ENCODE peak calls at places on chromosomes 7 and 10, in nine cellular contexts. P, A, L, Y, J, M, C, R and E are unnamed samples.

GRCh38 chr10:1229116-1229515 is 172.9 kb downstream of the WDR37 start:
- DNase-seq in P (no peak), A (no peak), L (no peak), Y (no peak), J (no peak), M (no peak), C (no peak), R (no peak), E (no peak)

GRCh38 chr10:31321396-31321941 is 2.5 kb downstream of the ZEB1 start:
- DNase-seq in P (peak; percentile 4), A (no peak), L (no peak), Y (peak; percentile 58), J (no peak), M (no peak), C (no peak), R (no peak), E (no peak)

GRCh38 chr10:115918812-115919211 is 354.2 kb downstream of the GFRA1 start:
- DNase-seq in P (no peak), A (no peak), L (no peak), Y (no peak), J (no peak), M (no peak), C (no peak), R (no peak), E (no peak)

GRCh38 chr10:4672199-4672598 is 153.8 kb upstream of the AKR1E2 start:
- DNase-seq in P (no peak), A (no peak), L (no peak), Y (no peak), J (no peak), M (no peak), C (no peak), R (no peak), E (no peak)

GRCh38 chr10:32408690-32409089 is 37.2 kb upstream of the CCDC7 start:
- DNase-seq in P (no peak), A (no peak), L (no peak), Y (no peak), J (peak; percentile 27), M (no peak), C (no peak), R (no peak), E (no peak)

GRCh38 chr10:27525819-27526218 is 21.7 kb downstream of the RAB18 start:
- DNase-seq in P (no peak), A (no peak), L (no peak), Y (no peak), J (no peak), M (no peak), C (no peak), R (no peak), E (no peak)

GRCh38 chr10:7853892-7854289 is 35.6 kb downstream of the TAF3 start:
- DNase-seq in P (no peak), A (no peak), L (no peak), Y (no peak), J (no peak), M (no peak), C (no peak), R (no peak), E (no peak)

GRCh38 chr10:117002206-117002605 is 2.8 kb downstream of the SHTN1 start:
- DNase-seq in P (no peak), A (no peak), L (no peak), Y (no peak), J (no peak), M (no peak), C (no peak), R (no peak), E (no peak)

GRCh38 chr7:73429622-73430505 is 3.7 kb upstream of the FZD9 start:
- DNase-seq in P (no peak), A (no peak), L (no peak), Y (no peak), J (no peak), M (no peak), C (no peak), R (no peak), E (no peak)

GRCh38 chr7:48102530-48102929 is 13.5 kb downstream of the UPP1 start:
- DNase-seq in P (no peak), A (no peak), L (no peak), Y (no peak), J (no peak), M (no peak), C (no peak), R (no peak), E (peak; percentile 34)

GRCh38 chr7:150448789-150449147 is 1.7 kb upstream of the GIMAP8 start:
- DNase-seq in P (peak; percentile 84), A (peak; percentile 48), L (peak; percentile 52), Y (peak; percentile 95), J (peak; percentile 85), M (peak; percentile 54), C (peak; percentile 82), R (peak; percentile 46), E (peak; percentile 94)

GRCh38 chr10:130354976-130355795 is 219.0 kb downstream of the GLRX3 start:
- DNase-seq in P (no peak), A (no peak), L (no peak), Y (peak; percentile 61), J (no peak), M (no peak), C (no peak), R (no peak), E (no peak)

GRCh38 chr7:66313913-66314568 is 108.9 kb downstream of the TPST1 start:
- DNase-seq in P (no peak), A (no peak), L (no peak), Y (no peak), J (no peak), M (no peak), C (no peak), R (no peak), E (no peak)

GRCh38 chr7:2233876-2234275 is 1.1 kb upstream of the MAD1L1 start:
- DNase-seq in P (no peak), A (no peak), L (no peak), Y (no peak), J (no peak), M (no peak), C (no peak), R (no peak), E (no peak)

GRCh38 chr7:2230226-2230625 is 2.5 kb downstream of the MAD1L1 start:
- DNase-seq in P (no peak), A (no peak), L (no peak), Y (no peak), J (no peak), M (no peak), C (no peak), R (no peak), E (no peak)

GRCh38 chr7:2232766-2233520 is at the start of gene MAD1L1:
- DNase-seq in P (peak; percentile 91), A (peak; percentile 81), L (peak; percentile 56), Y (peak; percentile 98), J (peak; percentile 90), M (peak; percentile 88), C (peak; percentile 91), R (peak; percentile 86), E (peak; percentile 96)

GRCh38 chr7:2230882-2231281 is 1.9 kb downstream of the MAD1L1 start:
- DNase-seq in P (no peak), A (no peak), L (no peak), Y (no peak), J (no peak), M (no peak), C (no peak), R (no peak), E (no peak)

DNA sequence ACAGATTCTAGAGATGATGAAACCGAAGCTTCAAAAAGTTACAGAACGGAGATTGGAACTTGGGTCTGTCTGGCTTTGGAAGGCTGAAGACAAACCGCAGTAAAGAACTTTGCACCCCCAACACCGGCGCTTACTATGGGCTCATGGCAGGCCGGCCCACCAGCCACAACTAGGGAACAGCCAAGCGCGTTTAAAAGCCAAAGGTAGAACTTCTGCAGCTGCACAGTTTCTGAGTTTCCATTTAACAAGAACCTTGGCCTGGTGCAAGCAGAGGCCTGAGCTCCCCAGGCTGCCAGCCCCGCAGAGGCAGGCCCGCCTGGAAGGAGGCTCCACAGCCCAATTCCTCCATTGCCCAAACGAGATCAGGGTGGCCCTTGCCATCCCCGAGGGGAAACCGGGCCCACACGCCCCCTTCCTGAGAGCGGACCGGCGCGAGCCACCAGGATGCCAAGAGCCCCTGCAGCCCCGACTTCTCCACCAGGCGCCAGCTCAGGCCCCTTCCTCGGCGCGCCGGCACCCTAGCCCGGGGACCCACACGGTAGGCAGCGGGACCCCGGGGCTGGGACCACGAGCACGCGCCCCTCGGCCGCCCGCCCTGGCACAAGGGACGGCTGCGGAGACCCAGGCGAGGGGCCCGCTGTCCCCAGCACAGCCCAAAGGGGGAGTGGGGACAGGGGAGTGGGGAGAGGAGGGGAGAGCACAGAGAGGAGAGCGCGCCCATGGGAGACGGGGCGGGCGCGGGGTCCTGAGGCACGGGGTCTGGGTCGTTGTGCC is 566 bp downstream of the MAD1L1 start:
- DNase-seq in P (no peak), A (no peak), L (no peak), Y (peak; percentile 87), J (no peak), M (no peak), C (no peak), R (no peak), E (no peak)
- H3K36me3 ChIP-seq in P (no peaks in the 10 kb centered on the region), A (peaks cover 19% of the 10 kb centered on the region), L (peaks cover 14% of the 10 kb centered on the region), Y (peaks cover 25% of the 10 kb centered on the region), J (peaks cover 51% of the 10 kb centered on the region), M (peaks cover 73% of the 10 kb centered on the region), C (peaks cover 53% of the 10 kb centered on the region), R (peaks cover 61% of the 10 kb centered on the region), E (peaks cover 49% of the 10 kb centered on the region)

GRCh38 chr7:149014309-149014708 is 14.0 kb downstream of the PDIA4 start:
- DNase-seq in P (no peak), A (no peak), L (no peak), Y (no peak), J (no peak), M (no peak), C (no peak), R (no peak), E (no peak)
- H3K36me3 ChIP-seq in P (peaks cover 10% of the 10 kb centered on the region), A (peaks cover 53% of the 10 kb centered on the region), L (peaks cover 9% of the 10 kb centered on the region), Y (peaks cover 97% of the 10 kb centered on the region), J (peaks cover 95% of the 10 kb centered on the region), M (peaks cover 97% of the 10 kb centered on the region), C (peaks cover 100% of the 10 kb centered on the region), R (peaks cover 96% of the 10 kb centered on the region), E (peaks cover 37% of the 10 kb centered on the region)

DNA sequence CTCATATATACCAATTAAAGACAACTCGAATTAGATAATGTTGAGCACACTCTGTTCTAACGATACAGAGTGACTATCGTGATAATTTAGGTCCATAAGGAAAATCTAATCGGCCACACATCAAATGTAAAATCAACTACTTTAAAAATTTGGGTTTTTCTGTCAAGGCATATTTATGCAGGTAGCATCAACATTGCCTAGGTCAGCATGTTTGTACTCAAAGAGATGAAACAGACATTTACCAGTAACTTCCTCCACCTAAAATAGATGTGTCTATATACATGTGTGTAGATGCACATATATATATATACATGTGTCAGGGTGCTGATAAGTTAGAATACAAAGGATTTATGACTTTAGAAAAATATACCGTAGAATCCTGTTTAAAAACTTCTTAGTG is 22.0 kb downstream of the PSMC2 start:
- DNase-seq in P (no peak), A (no peak), L (no peak), Y (no peak), J (no peak), M (no peak), C (no peak), R (no peak), E (no peak)
- H3K36me3 ChIP-seq in P (peaks cover 41% of the 10 kb centered on the region), A (peaks cover 30% of the 10 kb centered on the region), L (peaks cover 31% of the 10 kb centered on the region), Y (peaks cover 56% of the 10 kb centered on the region), J (peaks cover 56% of the 10 kb centered on the region), M (peaks cover 56% of the 10 kb centered on the region), C (peaks cover 61% of the 10 kb centered on the region), R (peaks cover 61% of the 10 kb centered on the region), E (peaks cover 60% of the 10 kb centered on the region)

DNA sequence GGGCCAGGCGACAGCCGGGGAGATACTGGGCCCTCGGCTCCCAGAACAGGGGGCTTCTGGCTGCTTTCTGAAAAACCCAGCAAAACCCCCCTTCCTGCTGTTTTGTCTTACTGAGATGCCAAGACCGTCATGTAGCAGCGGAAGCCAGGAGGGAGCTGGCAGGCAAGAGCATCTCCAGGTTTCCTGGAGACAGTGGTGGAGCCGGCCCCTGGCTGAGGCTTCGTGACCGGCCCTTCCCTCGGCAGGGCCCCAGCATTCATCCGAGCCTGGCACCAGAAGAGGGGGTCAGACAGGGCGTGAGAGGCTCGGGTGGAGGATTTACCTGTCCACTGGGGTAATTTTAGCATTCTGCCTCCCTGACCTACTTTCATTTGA is 9.5 kb downstream of the PFKFB3 start:
- DNase-seq in P (no peak), A (no peak), L (no peak), Y (no peak), J (no peak), M (no peak), C (no peak), R (no peak), E (no peak)
- H3K36me3 ChIP-seq in P (peaks cover 11% of the 10 kb centered on the region), A (peaks cover 9% of the 10 kb centered on the region), L (no peaks in the 10 kb centered on the region), Y (peaks cover 39% of the 10 kb centered on the region), J (peaks cover 55% of the 10 kb centered on the region), M (peaks cover 50% of the 10 kb centered on the region), C (peaks cover 41% of the 10 kb centered on the region), R (peaks cover 40% of the 10 kb centered on the region), E (peaks cover 19% of the 10 kb centered on the region)